ENCODE peak calls at places on chromosomes 7 and 10, in four cellular contexts. W is SK-N-SH, L is A549, U is K562. A is an unnamed sample.

GRCh38 chr7:24283900-24284698 is at the start of gene NPY:
- DNase-seq in L (no peak), W (peak), U (no peak), A (no peak)

GRCh38 chr10:122421054-122421625 is 33.3 kb upstream of the ARMS2 start:
- DNase-seq in W (no peak), L (no peak), U (no peak), A (no peak)

GRCh38 chr7:23346316-23346715 is 47.2 kb downstream of the MALSU1 start:
- DNase-seq in U (no peak), W (no peak), L (no peak), A (no peak)

GRCh38 chr7:188727-189500 is 3.5 kb upstream of the FAM20C start:
- DNase-seq in U (no peak), L (no peak), W (no peak), A (no peak)

GRCh38 chr7:76234931-76235441 is 33.3 kb downstream of the SRRM3 start:
- DNase-seq in L (peak), W (peak), U (peak), A (peak)

GRCh38 chr7:151423936-151424335 is 14.1 kb upstream of the WDR86 start:
- DNase-seq in W (no peak), U (no peak), L (no peak), A (no peak)

GRCh38 chr7:115635367-115635766 is 395.2 kb downstream of the TFEC start:
- DNase-seq in L (no peak), W (no peak), U (no peak), A (peak)

GRCh38 chr10:116748041-116748440 is 5.7 kb upstream of the HSPA12A start:
- DNase-seq in W (no peak), U (no peak), L (peak), A (peak)

GRCh38 chr10:79127151-79127961 is 58.6 kb downstream of the ZMIZ1 start:
- DNase-seq in W (no peak), L (peak), U (peak), A (peak)

GRCh38 chr7:124697746-124698145 is 67.8 kb downstream of the GPR37 start:
- DNase-seq in L (no peak), U (no peak), W (no peak), A (no peak)

GRCh38 chr7:73528204-73528603 is 6.1 kb upstream of the BAZ1B start:
- DNase-seq in W (no peak), L (no peak), U (no peak), A (no peak)

GRCh38 chr7:88759216-88759955 is at the start of gene ZNF804B:
- DNase-seq in W (peak), U (no peak), L (no peak), A (no peak)

GRCh38 chr7:71705901-71706300 is 574.0 kb downstream of the GALNT17 start:
- DNase-seq in U (no peak), W (no peak), L (no peak), A (no peak)

DNA sequence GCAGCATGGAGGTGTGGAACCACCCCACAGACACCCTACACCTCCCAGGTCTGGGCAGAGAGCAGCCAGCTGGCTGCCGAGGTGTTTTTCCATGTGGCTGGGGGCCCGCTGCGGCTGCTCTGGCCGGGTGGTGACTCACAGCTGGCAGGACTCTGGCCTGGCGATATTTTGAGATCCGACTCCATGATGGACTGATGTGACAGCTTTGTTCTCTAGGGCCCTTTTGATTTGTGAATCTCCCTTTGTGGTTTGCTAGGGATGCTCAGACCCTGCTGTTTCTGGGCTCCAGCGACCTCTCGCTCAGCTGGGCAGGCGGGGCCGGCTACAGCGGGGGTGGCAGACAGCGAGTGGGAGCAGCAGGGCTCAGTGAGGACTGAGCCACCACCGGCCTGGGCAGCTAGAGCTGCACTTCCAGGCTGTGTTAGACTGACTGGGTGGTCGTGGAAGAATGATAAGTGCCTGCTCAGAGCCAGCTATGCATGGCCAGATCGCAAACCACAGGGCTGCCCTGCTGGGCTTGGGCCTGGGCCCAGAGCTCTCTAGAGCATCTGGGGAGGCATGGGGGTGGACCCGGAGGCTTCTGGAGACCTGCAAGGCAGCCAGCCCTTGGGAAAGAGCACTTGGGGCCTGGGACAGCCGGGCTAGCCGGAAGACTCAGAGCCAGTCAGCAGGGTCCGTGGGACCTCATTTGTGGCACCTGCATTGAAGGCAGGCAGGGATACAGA is 46.2 kb upstream of the GDF10 start:
- DNase-seq in U (no peak), L (no peak), W (no peak), A (peak)
- TF ChIP-seq RCOR1 in U (no peak), L (no peak), W (no peak), A (no peak)

GRCh38 chr10:17115683-17116082 is 13.9 kb downstream of the CUBN start:
- DNase-seq in L (peak), W (no peak), U (no peak), A (peak)
- TF ChIP-seq RCOR1 in L (no peak), W (no peak), U (peak), A (no peak)

GRCh38 chr7:42628021-42628420 is 283.8 kb downstream of the C7orf25 start:
- DNase-seq in W (no peak), L (no peak), U (no peak), A (no peak)
- TF ChIP-seq RCOR1 in W (no peak), L (no peak), U (no peak), A (no peak)

GRCh38 chr10:60041489-60042133 is 135.3 kb upstream of the CCDC6 start:
- DNase-seq in W (no peak), U (no peak), L (no peak), A (no peak)
- TF ChIP-seq RCOR1 in W (no peak), U (no peak), L (no peak), A (no peak)

GRCh38 chr7:19522486-19522885 is 186.4 kb downstream of the POLR1F start:
- DNase-seq in W (no peak), L (no peak), U (no peak), A (peak)
- TF ChIP-seq RCOR1 in W (no peak), L (no peak), U (no peak), A (no peak)

GRCh38 chr10:72794260-72794659 is 99.3 kb upstream of the OIT3 start:
- DNase-seq in U (peak), L (peak), W (no peak), A (peak)
- TF ChIP-seq RCOR1 in U (no peak), L (no peak), W (no peak), A (no peak)